ENCODE peak calls at places on chromosomes 4 and X, in six cellular contexts. K is psoas muscle, R is brain microvascular endothelial cell, O is pancreas, D is SK-N-SH, I is H1. Z is an unnamed sample.

GRCh38 chr4:122602277-122603142 is 18.4 kb downstream of the IL21 start:
- DNase-seq in K (no peak), R (peak; percentile 15), O (no peak), D (peak; percentile 8), I (no peak), Z (peak; percentile 29)

GRCh38 chr4:171880136-171880535 is 66.9 kb downstream of the GALNTL6 start:
- DNase-seq in K (no peak), R (peak; percentile 90), O (no peak), D (no peak), I (no peak), Z (peak; percentile 76)

GRCh38 chr4:47729086-47729763 is 108.6 kb downstream of the CORIN start:
- DNase-seq in K (no peak), R (no peak), O (no peak), D (no peak), I (no peak), Z (no peak)

GRCh38 chr4:71785957-71786356 is 2.1 kb upstream of the GC start:
- DNase-seq in K (no peak), R (no peak), O (no peak), D (no peak), I (no peak), Z (no peak)

GRCh38 chr4:142960134-142960533 is 114.0 kb upstream of the INPP4B start:
- DNase-seq in K (no peak), R (no peak), O (no peak), D (no peak), I (no peak), Z (no peak)

GRCh38 chrX:24799565-24799964 is 105.8 kb downstream of the POLA1 start:
- DNase-seq in K (no peak), R (no peak), O (no peak), D (no peak), I (no peak), Z (no peak)

GRCh38 chrX:2351999-2352995 is 148.5 kb downstream of the DHRSX start:
- DNase-seq in K (peak; percentile 20), R (peak; percentile 94), O (no peak), D (no peak), I (no peak), Z (peak; percentile 90)

GRCh38 chr4:26648260-26648659 is 64.4 kb downstream of the TBC1D19 start:
- DNase-seq in K (no peak), R (no peak), O (no peak), D (no peak), I (no peak), Z (no peak)

GRCh38 chrX:9614016-9614415 is 149.2 kb downstream of the TBL1X start:
- DNase-seq in K (no peak), R (peak; percentile 54), O (no peak), D (no peak), I (no peak), Z (peak; percentile 36)

GRCh38 chr4:168612435-168613139 is 115.7 kb downstream of the PALLD start:
- DNase-seq in K (no peak), R (peak; percentile 57), O (no peak), D (no peak), I (no peak), Z (no peak)

GRCh38 chr4:164536829-164537228 is 217.1 kb upstream of the SMIM31 start:
- DNase-seq in K (peak; percentile 21), R (peak; percentile 90), O (no peak), D (no peak), I (no peak), Z (peak; percentile 77)

GRCh38 chrX:95797344-95797743 is 887.3 kb upstream of the DIAPH2 start:
- DNase-seq in K (no peak), R (no peak), O (no peak), D (no peak), I (no peak), Z (no peak)

GRCh38 chr4:88575222-88575621 is 17.1 kb upstream of the HERC3 start:
- DNase-seq in K (no peak), R (no peak), O (no peak), D (no peak), I (no peak), Z (no peak)

GRCh38 chr4:88569944-88570455 is 22.3 kb upstream of the HERC3 start:
- DNase-seq in K (no peak), R (no peak), O (no peak), D (no peak), I (no peak), Z (no peak)

GRCh38 chr4:88573286-88573994 is 18.8 kb upstream of the HERC3 start:
- DNase-seq in K (no peak), R (no peak), O (no peak), D (no peak), I (no peak), Z (no peak)

DNA sequence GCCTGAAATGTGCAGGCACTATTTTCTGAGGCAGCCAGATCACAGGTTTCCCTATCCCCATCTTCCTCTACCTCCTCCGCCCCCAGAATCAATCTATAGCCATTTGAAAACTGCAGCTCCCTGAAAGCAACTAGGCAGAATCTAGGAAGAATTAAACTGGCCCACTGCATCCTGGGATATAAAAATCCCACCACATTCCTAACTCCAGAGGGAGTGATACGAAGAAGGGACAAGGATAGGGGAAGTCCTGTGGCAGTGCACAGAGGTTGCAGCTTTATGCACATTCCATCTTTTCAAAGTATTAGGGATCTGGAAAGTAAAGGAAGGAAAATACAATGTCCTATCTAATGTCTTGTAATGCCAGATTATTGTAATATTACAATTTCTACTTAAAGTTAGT is 18.3 kb upstream of the HERC3 start:
- DNase-seq in K (no peak), R (peak; percentile 12), O (no peak), D (no peak), I (no peak), Z (no peak)
- TF ChIP-seq CTCF in K (no peak), R (peak; percentile 59), O (no peak), D (peak; percentile 63), I (peak; percentile 62), Z (peak; percentile 37)

DNA sequence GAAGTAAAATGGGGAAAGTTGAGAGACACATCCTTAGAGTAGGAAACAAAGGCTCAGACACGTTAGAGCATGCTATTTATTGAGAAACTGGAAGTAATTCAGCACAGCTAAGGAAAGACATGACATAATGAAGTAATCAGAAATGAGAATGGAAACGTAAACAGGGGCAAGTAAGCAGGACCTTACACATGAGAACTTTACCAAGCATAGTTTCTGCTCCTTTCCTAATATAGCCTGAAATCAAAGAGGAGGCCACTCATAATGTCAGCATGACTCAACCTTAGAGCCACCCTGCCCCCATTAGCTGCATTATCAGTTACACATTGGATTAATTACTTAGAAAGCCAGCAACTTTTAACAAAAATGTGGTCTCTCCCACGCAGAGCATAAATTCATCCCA is 558.3 kb upstream of the GRIA3 start:
- DNase-seq in K (no peak), R (no peak), O (no peak), D (no peak), I (no peak), Z (no peak)
- H3K4me3 ChIP-seq in K (no peak overlapping the region), R (no peak overlapping the region), O (no peak overlapping the region), D (no peak overlapping the region), I (no peak overlapping the region), Z (no peak overlapping the region)

DNA sequence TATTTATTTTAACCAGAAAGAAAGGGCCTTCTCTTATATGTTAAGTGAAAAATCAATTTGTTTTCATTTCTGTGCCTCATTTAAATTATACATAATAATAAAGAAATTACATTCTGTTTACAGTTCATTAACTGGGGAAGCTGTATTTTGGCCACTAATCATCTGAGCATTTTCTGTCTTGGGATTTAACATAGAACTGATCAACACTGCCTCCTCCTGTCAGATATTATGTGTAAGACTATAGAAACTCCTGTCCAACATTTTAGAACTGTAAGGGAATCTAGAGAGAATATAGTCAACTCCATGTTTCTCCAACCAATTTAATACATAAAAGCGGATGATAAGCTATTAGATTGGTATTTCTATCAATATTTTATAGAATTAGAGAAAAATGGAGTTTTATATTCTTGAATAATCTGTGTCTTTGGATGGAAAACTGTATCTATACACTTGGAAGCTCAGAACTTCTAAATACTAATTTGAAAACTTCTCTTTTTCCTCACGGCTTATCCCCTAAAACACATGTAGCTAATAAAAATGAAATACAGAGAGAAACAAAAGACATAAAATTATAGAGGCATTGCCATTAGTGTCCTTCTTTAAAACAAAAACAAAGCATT is 33.0 kb downstream of the ENPEP start:
- DNase-seq in K (no peak), R (no peak), O (no peak), D (peak; percentile 24), I (no peak), Z (no peak)
- TF ChIP-seq CTCF in K (peak; percentile 34), R (peak; percentile 30), O (no peak), D (peak; percentile 63), I (peak; percentile 27), Z (peak; percentile 43)

GRCh38 chrX:119990995-119991787 is 47.6 kb upstream of the NKAP start:
- DNase-seq in K (no peak), R (no peak), O (peak; percentile 25), D (peak; percentile 32), I (no peak), Z (no peak)
- H3K4me3 ChIP-seq in K (peak overlapping the region; percentile 51), R (no peak overlapping the region), O (peak overlapping the region; percentile 31), D (no peak overlapping the region), I (peak overlapping the region; percentile 36), Z (peak overlapping the region; percentile 5)

GRCh38 chr4:149914521-149915115 is 99.0 kb upstream of the IQCM start:
- DNase-seq in K (no peak), R (peak; percentile 77), O (no peak), D (peak; percentile 69), I (no peak), Z (peak; percentile 35)

GRCh38 chr4:149911371-149911770 is 95.7 kb upstream of the IQCM start:
- DNase-seq in K (no peak), R (no peak), O (no peak), D (no peak), I (no peak), Z (no peak)

GRCh38 chr4:149910604-149911367 is 95.1 kb upstream of the IQCM start:
- DNase-seq in K (no peak), R (no peak), O (no peak), D (no peak), I (no peak), Z (no peak)

GRCh38 chr4:149911995-149912394 is 96.4 kb upstream of the IQCM start:
- DNase-seq in K (no peak), R (no peak), O (no peak), D (no peak), I (no peak), Z (peak; percentile 23)

GRCh38 chr4:149914101-149914500 is 98.5 kb upstream of the IQCM start:
- DNase-seq in K (no peak), R (no peak), O (no peak), D (no peak), I (no peak), Z (no peak)
- TF ChIP-seq CTCF in K (no peak), R (no peak), O (no peak), D (no peak), I (no peak), Z (no peak)

DNA sequence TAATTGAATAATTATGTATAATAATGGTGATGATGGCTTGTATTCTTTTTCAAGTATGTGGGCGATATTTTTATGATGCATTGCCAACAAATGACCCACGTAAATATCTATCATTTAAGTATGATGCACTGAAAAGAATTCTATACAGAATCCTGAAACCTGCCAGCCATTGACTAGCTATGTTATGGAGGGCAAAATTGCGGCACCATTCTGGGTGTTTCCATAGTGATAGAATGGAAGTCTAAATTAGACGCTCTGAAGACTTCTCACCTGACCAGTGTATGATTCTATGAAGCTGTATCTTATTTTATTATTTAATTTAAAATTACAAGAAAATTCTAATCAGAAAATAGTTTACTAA is 673 bp upstream of the CENPC start:
- DNase-seq in K (no peak), R (no peak), O (no peak), D (peak; percentile 11), I (no peak), Z (no peak)
- H3K4me3 ChIP-seq in K (peak overlapping the region; percentile 93), R (peak overlapping the region; percentile 83), O (peak overlapping the region; percentile 61), D (peak overlapping the region; percentile 66), I (peak overlapping the region; percentile 80), Z (peak overlapping the region; percentile 75)

Z was measured in astrocyte of the cerebellum.